ENCODE peak calls at places on chromosomes 3 and 15, in ten cellular contexts. Z is amygdala, Q is upper lobe of right lung, A is activated T-cell treated with anti-CD3 and anti-CD28 coated beads for 1 hour, U is MV-4-11, F is astrocyte of the spinal cord, C is GM03348, M is NAMALWA, E is bronchial epithelial cell, I is anterior cingulate cortex. L is an unnamed sample.

GRCh38 chr3:181955566-181955965 is 243.8 kb downstream of the SOX2 start:
- DNase-seq in M (no peak), C (no peak), F (no peak), I (no peak), Q (no peak), Z (no peak), U (no peak), E (no peak), A (no peak), L (no peak)

GRCh38 chr3:8895829-8896228 is 67.4 kb downstream of the RAD18 start:
- DNase-seq in Z (no peak), Q (no peak), M (no peak), F (no peak), I (no peak), E (no peak), U (no peak), A (no peak), C (no peak), L (no peak)

GRCh38 chr3:35439626-35440025 is 199.7 kb upstream of the ARPP21 start:
- DNase-seq in F (no peak), M (peak), C (no peak), I (no peak), Q (no peak), A (no peak), U (no peak), E (no peak), Z (no peak), L (no peak)

GRCh38 chr3:132253262-132253878 is 63.8 kb upstream of the ACP3 start:
- DNase-seq in I (no peak), F (peak), Z (peak), E (peak), C (peak), U (peak), A (no peak), M (peak), Q (no peak), L (no peak)

GRCh38 chr15:41881925-41882688 is 11.7 kb downstream of the SPTBN5 start:
- DNase-seq in A (no peak), U (no peak), F (peak), M (no peak), C (peak), I (no peak), Q (no peak), E (no peak), Z (no peak), L (no peak)

GRCh38 chr15:48937886-48938285 is 25.8 kb downstream of the SHC4 start:
- DNase-seq in A (no peak), U (no peak), E (no peak), M (no peak), F (no peak), I (no peak), Z (no peak), C (no peak), Q (no peak), L (no peak)

GRCh38 chr3:71658131-71658530 is 67.1 kb downstream of the EIF4E3 start:
- DNase-seq in U (no peak), F (peak), Q (peak), I (no peak), M (no peak), C (no peak), Z (peak), E (peak), A (no peak), L (peak)

GRCh38 chr15:73751896-73752816 is 995 bp downstream of the INSYN1 start:
- DNase-seq in U (no peak), Z (no peak), E (no peak), I (no peak), C (peak), Q (no peak), A (no peak), F (no peak), M (no peak), L (no peak)

GRCh38 chr15:73442436-73442835 is 528 bp upstream of the REC114 start:
- DNase-seq in M (no peak), Z (no peak), E (no peak), Q (no peak), F (no peak), U (no peak), I (no peak), C (no peak), A (no peak), L (no peak)

GRCh38 chr3:39142067-39142466 is 11.3 kb downstream of the CSRNP1 start:
- DNase-seq in C (no peak), I (no peak), E (no peak), U (no peak), A (no peak), F (no peak), Z (no peak), M (no peak), Q (no peak), L (no peak)

GRCh38 chr3:124650798-124651197 is 79.5 kb upstream of the UMPS start:
- DNase-seq in M (no peak), Q (no peak), E (no peak), U (peak), Z (no peak), F (no peak), C (no peak), A (no peak), I (no peak), L (no peak)

GRCh38 chr3:149003653-149004305 is 12.4 kb downstream of the GYG1 start:
- DNase-seq in I (no peak), Z (no peak), F (no peak), M (no peak), Q (no peak), U (no peak), C (no peak), A (no peak), E (peak), L (no peak)

GRCh38 chr3:4532535-4533112 is 39.5 kb downstream of the ITPR1 start:
- DNase-seq in I (no peak), Q (no peak), Z (no peak), C (no peak), E (no peak), F (no peak), M (no peak), U (no peak), A (no peak), L (no peak)